ENCODE peak calls at places on chromosomes 4 and X, in four cellular contexts. U is BJ, J is GM20000, M is NCI-H510A treated with DMSO at 0.1 percent for 48 hours. H is an unnamed sample.
A peak's percentile ranks its signal among the peaks of the same experiment; 100 is the strongest.

GRCh38 chrX:27915617-27916016 is 65.6 kb downstream of the DCAF8L1 start:
- DNase-seq in U (no peak), M (no peak), J (peak; percentile 1), H (no peak)

GRCh38 chr4:21447320-21448055 is 501.1 kb downstream of the KCNIP4 start:
- DNase-seq in J (no peak), M (no peak), U (no peak), H (no peak)

GRCh38 chrX:9775930-9776329 is 10.3 kb upstream of the GPR143 start:
- DNase-seq in J (no peak), M (no peak), U (no peak), H (no peak)

GRCh38 chrX:43559643-43560042 is 96.5 kb upstream of the MAOA start:
- DNase-seq in J (peak; percentile 3), U (no peak), M (peak; percentile 62), H (no peak)

GRCh38 chrX:20271730-20272129 is 5.0 kb upstream of the RPS6KA3 start:
- DNase-seq in U (no peak), J (no peak), M (no peak), H (no peak)

GRCh38 chrX:10326578-10326977 is 169.8 kb downstream of the CLCN4 start:
- DNase-seq in M (no peak), J (no peak), U (no peak), H (peak; percentile 4)

GRCh38 chrX:30812326-30812725 is 76.7 kb downstream of the TAB3 start:
- DNase-seq in U (no peak), M (no peak), J (no peak), H (no peak)

GRCh38 chr4:97786306-97786920 is 356.9 kb downstream of the STPG2 start:
- DNase-seq in J (no peak), M (no peak), U (no peak), H (no peak)

GRCh38 chrX:41412261-41413167 is 34.6 kb upstream of the NYX start:
- DNase-seq in M (peak; percentile 7), U (no peak), J (no peak), H (no peak)

GRCh38 chrX:138775501-138775900 is 64.0 kb upstream of the FGF13 start:
- DNase-seq in U (no peak), J (peak; percentile 2), M (peak; percentile 4), H (peak; percentile 5)

GRCh38 chr4:93791570-93792195 is 36.9 kb upstream of the ATOH1 start:
- DNase-seq in M (peak; percentile 61), J (peak; percentile 63), U (no peak), H (peak; percentile 5)

GRCh38 chr4:78788005-78788889 is 12.1 kb downstream of the BMP2K start:
- DNase-seq in J (no peak), U (no peak), M (no peak), H (no peak)

GRCh38 chr4:99917575-99917974 is 23.3 kb upstream of the LAMTOR3 start:
- DNase-seq in M (no peak), J (no peak), U (no peak), H (no peak)

GRCh38 chr4:3746701-3747581 is 19.2 kb upstream of the ADRA2C start:
- DNase-seq in U (no peak), M (no peak), J (no peak), H (no peak)

GRCh38 chr4:76974150-76974549 is 24.6 kb downstream of the SEPTIN11 start:
- DNase-seq in J (no peak), M (no peak), U (no peak), H (no peak)

GRCh38 chr4:158945529-158946108 is 157.3 kb upstream of the RAPGEF2 start:
- DNase-seq in J (no peak), M (no peak), U (no peak), H (no peak)

GRCh38 chrX:23374291-23374690 is 39.6 kb downstream of the PTCHD1 start:
- DNase-seq in U (no peak), M (no peak), J (no peak), H (no peak)

GRCh38 chr4:22237846-22238513 is 277.9 kb downstream of the ADGRA3 start:
- DNase-seq in J (no peak), M (no peak), U (no peak), H (no peak)

GRCh38 chr4:20249333-20249732 is 2.4 kb upstream of the SLIT2 start:
- DNase-seq in M (no peak), J (no peak), U (no peak), H (no peak)

GRCh38 chrX:134669378-134670098 is 11.3 kb upstream of the PLAC1 start:
- DNase-seq in U (peak; percentile 74), J (no peak), M (no peak), H (peak; percentile 77)

GRCh38 chr4:8188743-8189550 is 10.1 kb upstream of the SH3TC1 start:
- DNase-seq in U (no peak), J (no peak), M (peak; percentile 89), H (no peak)

H was measured in AG09319.